ENCODE peak calls at places on chromosomes 12 and 14, in nine cellular contexts. One of them, this sample, is unnamed.

GRCh38 chr14:64502476-64503183 is 1.0 kb downstream of the ZBTB25 start:
- DNase-seq in fibroblast of mammary gland: peak
- DNase-seq in dermis blood vessel endothelial cell: peak
- DNase-seq in lower leg skin: peak
- DNase-seq in caudate nucleus: no peak
- DNase-seq in CD8-positive, alpha-beta T cell: peak
- DNase-seq in stimulated activated CD4-positive, alpha-beta T cell treated with anti-CD3 and anti-CD28 coated beads, Interleukin-1b, Interleukin-23, amount 100 ng/mL, for 1 hour: no peak
- DNase-seq in HCT116: no peak
- DNase-seq in stimulated activated CD8-positive, alpha-beta memory T cell treated with anti-CD3 and anti-CD28 coated beads, Interleukin-4, amount 100 ng/mL, for 24 hours: no peak
- DNase-seq in this sample: no peak

GRCh38 chr12:57234233-57234570 is 4.7 kb downstream of the SHMT2 start:
- DNase-seq in dermis blood vessel endothelial cell: no peak
- DNase-seq in lower leg skin: no peak
- DNase-seq in fibroblast of mammary gland: no peak
- DNase-seq in caudate nucleus: no peak
- DNase-seq in HCT116: no peak
- DNase-seq in stimulated activated CD4-positive, alpha-beta T cell treated with anti-CD3 and anti-CD28 coated beads, Interleukin-1b, Interleukin-23, amount 100 ng/mL, for 1 hour: no peak
- DNase-seq in CD8-positive, alpha-beta T cell: peak
- DNase-seq in stimulated activated CD8-positive, alpha-beta memory T cell treated with anti-CD3 and anti-CD28 coated beads, Interleukin-4, amount 100 ng/mL, for 24 hours: no peak
- DNase-seq in this sample: no peak

GRCh38 chr12:12028668-12029402 is 41.9 kb upstream of the BCL2L14 start:
- DNase-seq in HCT116: no peak
- DNase-seq in caudate nucleus: no peak
- DNase-seq in stimulated activated CD8-positive, alpha-beta memory T cell treated with anti-CD3 and anti-CD28 coated beads, Interleukin-4, amount 100 ng/mL, for 24 hours: no peak
- DNase-seq in CD8-positive, alpha-beta T cell: no peak
- DNase-seq in fibroblast of mammary gland: no peak
- DNase-seq in stimulated activated CD4-positive, alpha-beta T cell treated with anti-CD3 and anti-CD28 coated beads, Interleukin-1b, Interleukin-23, amount 100 ng/mL, for 1 hour: no peak
- DNase-seq in dermis blood vessel endothelial cell: no peak
- DNase-seq in lower leg skin: no peak
- DNase-seq in this sample: no peak

GRCh38 chr12:48119078-48119833 is at the start of gene PFKM:
- DNase-seq in lower leg skin: peak
- DNase-seq in HCT116: peak
- DNase-seq in dermis blood vessel endothelial cell: peak
- DNase-seq in fibroblast of mammary gland: peak
- DNase-seq in CD8-positive, alpha-beta T cell: peak
- DNase-seq in stimulated activated CD4-positive, alpha-beta T cell treated with anti-CD3 and anti-CD28 coated beads, Interleukin-1b, Interleukin-23, amount 100 ng/mL, for 1 hour: peak
- DNase-seq in stimulated activated CD8-positive, alpha-beta memory T cell treated with anti-CD3 and anti-CD28 coated beads, Interleukin-4, amount 100 ng/mL, for 24 hours: peak
- DNase-seq in caudate nucleus: peak
- DNase-seq in this sample: peak

GRCh38 chr12:11906284-11906935 is 164.3 kb upstream of the BCL2L14 start:
- DNase-seq in stimulated activated CD4-positive, alpha-beta T cell treated with anti-CD3 and anti-CD28 coated beads, Interleukin-1b, Interleukin-23, amount 100 ng/mL, for 1 hour: no peak
- DNase-seq in lower leg skin: no peak
- DNase-seq in stimulated activated CD8-positive, alpha-beta memory T cell treated with anti-CD3 and anti-CD28 coated beads, Interleukin-4, amount 100 ng/mL, for 24 hours: no peak
- DNase-seq in caudate nucleus: no peak
- DNase-seq in dermis blood vessel endothelial cell: no peak
- DNase-seq in fibroblast of mammary gland: peak
- DNase-seq in CD8-positive, alpha-beta T cell: no peak
- DNase-seq in HCT116: no peak
- DNase-seq in this sample: no peak

GRCh38 chr14:26709019-26709418 is 111.2 kb upstream of the NOVA1 start:
- DNase-seq in lower leg skin: no peak
- DNase-seq in CD8-positive, alpha-beta T cell: no peak
- DNase-seq in dermis blood vessel endothelial cell: no peak
- DNase-seq in caudate nucleus: no peak
- DNase-seq in HCT116: no peak
- DNase-seq in stimulated activated CD4-positive, alpha-beta T cell treated with anti-CD3 and anti-CD28 coated beads, Interleukin-1b, Interleukin-23, amount 100 ng/mL, for 1 hour: no peak
- DNase-seq in fibroblast of mammary gland: peak
- DNase-seq in stimulated activated CD8-positive, alpha-beta memory T cell treated with anti-CD3 and anti-CD28 coated beads, Interleukin-4, amount 100 ng/mL, for 24 hours: no peak
- DNase-seq in this sample: no peak

GRCh38 chr12:133120385-133121191 is 9.5 kb downstream of the ZNF891 start:
- DNase-seq in stimulated activated CD8-positive, alpha-beta memory T cell treated with anti-CD3 and anti-CD28 coated beads, Interleukin-4, amount 100 ng/mL, for 24 hours: no peak
- DNase-seq in dermis blood vessel endothelial cell: no peak
- DNase-seq in stimulated activated CD4-positive, alpha-beta T cell treated with anti-CD3 and anti-CD28 coated beads, Interleukin-1b, Interleukin-23, amount 100 ng/mL, for 1 hour: no peak
- DNase-seq in HCT116: no peak
- DNase-seq in fibroblast of mammary gland: peak
- DNase-seq in caudate nucleus: no peak
- DNase-seq in lower leg skin: no peak
- DNase-seq in CD8-positive, alpha-beta T cell: no peak
- DNase-seq in this sample: no peak

GRCh38 chr14:29240046-29240445 is 473.5 kb downstream of the FOXG1 start:
- DNase-seq in lower leg skin: no peak
- DNase-seq in HCT116: no peak
- DNase-seq in fibroblast of mammary gland: peak
- DNase-seq in CD8-positive, alpha-beta T cell: no peak
- DNase-seq in stimulated activated CD8-positive, alpha-beta memory T cell treated with anti-CD3 and anti-CD28 coated beads, Interleukin-4, amount 100 ng/mL, for 24 hours: no peak
- DNase-seq in caudate nucleus: no peak
- DNase-seq in stimulated activated CD4-positive, alpha-beta T cell treated with anti-CD3 and anti-CD28 coated beads, Interleukin-1b, Interleukin-23, amount 100 ng/mL, for 1 hour: no peak
- DNase-seq in dermis blood vessel endothelial cell: peak
- DNase-seq in this sample: peak

GRCh38 chr12:95203477-95203843 is 13.8 kb downstream of the FGD6 start:
- DNase-seq in fibroblast of mammary gland: no peak
- DNase-seq in lower leg skin: no peak
- DNase-seq in caudate nucleus: no peak
- DNase-seq in dermis blood vessel endothelial cell: peak
- DNase-seq in HCT116: no peak
- DNase-seq in stimulated activated CD8-positive, alpha-beta memory T cell treated with anti-CD3 and anti-CD28 coated beads, Interleukin-4, amount 100 ng/mL, for 24 hours: no peak
- DNase-seq in CD8-positive, alpha-beta T cell: no peak
- DNase-seq in stimulated activated CD4-positive, alpha-beta T cell treated with anti-CD3 and anti-CD28 coated beads, Interleukin-1b, Interleukin-23, amount 100 ng/mL, for 1 hour: no peak
- DNase-seq in this sample: no peak

GRCh38 chr12:55624056-55624455 is 12.6 kb upstream of the OR10P1 start:
- DNase-seq in caudate nucleus: no peak
- DNase-seq in fibroblast of mammary gland: peak
- DNase-seq in CD8-positive, alpha-beta T cell: no peak
- DNase-seq in HCT116: no peak
- DNase-seq in dermis blood vessel endothelial cell: no peak
- DNase-seq in lower leg skin: no peak
- DNase-seq in stimulated activated CD4-positive, alpha-beta T cell treated with anti-CD3 and anti-CD28 coated beads, Interleukin-1b, Interleukin-23, amount 100 ng/mL, for 1 hour: no peak
- DNase-seq in stimulated activated CD8-positive, alpha-beta memory T cell treated with anti-CD3 and anti-CD28 coated beads, Interleukin-4, amount 100 ng/mL, for 24 hours: no peak
- DNase-seq in this sample: no peak

GRCh38 chr14:61608245-61609142 is 86.8 kb upstream of the HIF1A start:
- DNase-seq in CD8-positive, alpha-beta T cell: no peak
- DNase-seq in stimulated activated CD8-positive, alpha-beta memory T cell treated with anti-CD3 and anti-CD28 coated beads, Interleukin-4, amount 100 ng/mL, for 24 hours: no peak
- DNase-seq in fibroblast of mammary gland: peak
- DNase-seq in lower leg skin: no peak
- DNase-seq in HCT116: no peak
- DNase-seq in stimulated activated CD4-positive, alpha-beta T cell treated with anti-CD3 and anti-CD28 coated beads, Interleukin-1b, Interleukin-23, amount 100 ng/mL, for 1 hour: no peak
- DNase-seq in dermis blood vessel endothelial cell: peak
- DNase-seq in caudate nucleus: no peak
- DNase-seq in this sample: peak

GRCh38 chr14:60652674-60653387 is 3.6 kb upstream of the SIX1 start:
- DNase-seq in fibroblast of mammary gland: no peak
- DNase-seq in HCT116: no peak
- DNase-seq in lower leg skin: no peak
- DNase-seq in dermis blood vessel endothelial cell: no peak
- DNase-seq in stimulated activated CD4-positive, alpha-beta T cell treated with anti-CD3 and anti-CD28 coated beads, Interleukin-1b, Interleukin-23, amount 100 ng/mL, for 1 hour: no peak
- DNase-seq in caudate nucleus: no peak
- DNase-seq in CD8-positive, alpha-beta T cell: no peak
- DNase-seq in stimulated activated CD8-positive, alpha-beta memory T cell treated with anti-CD3 and anti-CD28 coated beads, Interleukin-4, amount 100 ng/mL, for 24 hours: no peak
- DNase-seq in this sample: no peak

GRCh38 chr14:89304972-89305703 is 111.9 kb downstream of the FOXN3 start:
- DNase-seq in caudate nucleus: no peak
- DNase-seq in stimulated activated CD4-positive, alpha-beta T cell treated with anti-CD3 and anti-CD28 coated beads, Interleukin-1b, Interleukin-23, amount 100 ng/mL, for 1 hour: no peak
- DNase-seq in HCT116: no peak
- DNase-seq in dermis blood vessel endothelial cell: peak
- DNase-seq in stimulated activated CD8-positive, alpha-beta memory T cell treated with anti-CD3 and anti-CD28 coated beads, Interleukin-4, amount 100 ng/mL, for 24 hours: no peak
- DNase-seq in fibroblast of mammary gland: peak
- DNase-seq in CD8-positive, alpha-beta T cell: no peak
- DNase-seq in lower leg skin: no peak
- DNase-seq in this sample: peak

GRCh38 chr12:124870515-124870914 is 6.9 kb upstream of the SCARB1 start:
- DNase-seq in dermis blood vessel endothelial cell: no peak
- DNase-seq in stimulated activated CD8-positive, alpha-beta memory T cell treated with anti-CD3 and anti-CD28 coated beads, Interleukin-4, amount 100 ng/mL, for 24 hours: no peak
- DNase-seq in HCT116: no peak
- DNase-seq in stimulated activated CD4-positive, alpha-beta T cell treated with anti-CD3 and anti-CD28 coated beads, Interleukin-1b, Interleukin-23, amount 100 ng/mL, for 1 hour: no peak
- DNase-seq in lower leg skin: no peak
- DNase-seq in CD8-positive, alpha-beta T cell: no peak
- DNase-seq in fibroblast of mammary gland: no peak
- DNase-seq in caudate nucleus: no peak
- DNase-seq in this sample: no peak

GRCh38 chr12:113727651-113728061 is 238.5 kb downstream of the RBM19 start:
- DNase-seq in stimulated activated CD8-positive, alpha-beta memory T cell treated with anti-CD3 and anti-CD28 coated beads, Interleukin-4, amount 100 ng/mL, for 24 hours: no peak
- DNase-seq in HCT116: peak
- DNase-seq in lower leg skin: no peak
- DNase-seq in CD8-positive, alpha-beta T cell: no peak
- DNase-seq in caudate nucleus: no peak
- DNase-seq in fibroblast of mammary gland: peak
- DNase-seq in dermis blood vessel endothelial cell: no peak
- DNase-seq in stimulated activated CD4-positive, alpha-beta T cell treated with anti-CD3 and anti-CD28 coated beads, Interleukin-1b, Interleukin-23, amount 100 ng/mL, for 1 hour: no peak
- DNase-seq in this sample: no peak

GRCh38 chr12:108301346-108301745 is 37.8 kb downstream of the CMKLR1 start:
- DNase-seq in caudate nucleus: no peak
- DNase-seq in stimulated activated CD8-positive, alpha-beta memory T cell treated with anti-CD3 and anti-CD28 coated beads, Interleukin-4, amount 100 ng/mL, for 24 hours: no peak
- DNase-seq in dermis blood vessel endothelial cell: no peak
- DNase-seq in HCT116: no peak
- DNase-seq in lower leg skin: no peak
- DNase-seq in CD8-positive, alpha-beta T cell: no peak
- DNase-seq in stimulated activated CD4-positive, alpha-beta T cell treated with anti-CD3 and anti-CD28 coated beads, Interleukin-1b, Interleukin-23, amount 100 ng/mL, for 1 hour: no peak
- DNase-seq in fibroblast of mammary gland: no peak
- DNase-seq in this sample: no peak

GRCh38 chr14:38124496-38124895 is 83.2 kb upstream of the SSTR1 start:
- DNase-seq in stimulated activated CD8-positive, alpha-beta memory T cell treated with anti-CD3 and anti-CD28 coated beads, Interleukin-4, amount 100 ng/mL, for 24 hours: no peak
- DNase-seq in lower leg skin: no peak
- DNase-seq in dermis blood vessel endothelial cell: no peak
- DNase-seq in CD8-positive, alpha-beta T cell: no peak
- DNase-seq in HCT116: no peak
- DNase-seq in stimulated activated CD4-positive, alpha-beta T cell treated with anti-CD3 and anti-CD28 coated beads, Interleukin-1b, Interleukin-23, amount 100 ng/mL, for 1 hour: no peak
- DNase-seq in caudate nucleus: no peak
- DNase-seq in fibroblast of mammary gland: no peak
- DNase-seq in this sample: no peak

GRCh38 chr14:92960706-92961566 is 38.0 kb downstream of the CHGA start:
- DNase-seq in caudate nucleus: no peak
- DNase-seq in lower leg skin: no peak
- DNase-seq in stimulated activated CD4-positive, alpha-beta T cell treated with anti-CD3 and anti-CD28 coated beads, Interleukin-1b, Interleukin-23, amount 100 ng/mL, for 1 hour: no peak
- DNase-seq in CD8-positive, alpha-beta T cell: no peak
- DNase-seq in dermis blood vessel endothelial cell: peak
- DNase-seq in HCT116: peak
- DNase-seq in stimulated activated CD8-positive, alpha-beta memory T cell treated with anti-CD3 and anti-CD28 coated beads, Interleukin-4, amount 100 ng/mL, for 24 hours: no peak
- DNase-seq in fibroblast of mammary gland: peak
- DNase-seq in this sample: no peak

GRCh38 chr12:96522283-96522682 is 32.9 kb downstream of the CFAP54 start:
- DNase-seq in HCT116: no peak
- DNase-seq in CD8-positive, alpha-beta T cell: no peak
- DNase-seq in caudate nucleus: no peak
- DNase-seq in dermis blood vessel endothelial cell: no peak
- DNase-seq in fibroblast of mammary gland: no peak
- DNase-seq in stimulated activated CD4-positive, alpha-beta T cell treated with anti-CD3 and anti-CD28 coated beads, Interleukin-1b, Interleukin-23, amount 100 ng/mL, for 1 hour: no peak
- DNase-seq in stimulated activated CD8-positive, alpha-beta memory T cell treated with anti-CD3 and anti-CD28 coated beads, Interleukin-4, amount 100 ng/mL, for 24 hours: no peak
- DNase-seq in lower leg skin: no peak
- DNase-seq in this sample: no peak

GRCh38 chr12:62963642-62964041 is 28.7 kb upstream of the PPM1H start:
- DNase-seq in HCT116: no peak
- DNase-seq in lower leg skin: no peak
- DNase-seq in CD8-positive, alpha-beta T cell: no peak
- DNase-seq in fibroblast of mammary gland: no peak
- DNase-seq in stimulated activated CD4-positive, alpha-beta T cell treated with anti-CD3 and anti-CD28 coated beads, Interleukin-1b, Interleukin-23, amount 100 ng/mL, for 1 hour: no peak
- DNase-seq in stimulated activated CD8-positive, alpha-beta memory T cell treated with anti-CD3 and anti-CD28 coated beads, Interleukin-4, amount 100 ng/mL, for 24 hours: no peak
- DNase-seq in caudate nucleus: no peak
- DNase-seq in dermis blood vessel endothelial cell: no peak
- DNase-seq in this sample: no peak

GRCh38 chr14:72588521-72588920 is 305.4 kb downstream of the DPF3 start:
- DNase-seq in stimulated activated CD8-positive, alpha-beta memory T cell treated with anti-CD3 and anti-CD28 coated beads, Interleukin-4, amount 100 ng/mL, for 24 hours: no peak
- DNase-seq in stimulated activated CD4-positive, alpha-beta T cell treated with anti-CD3 and anti-CD28 coated beads, Interleukin-1b, Interleukin-23, amount 100 ng/mL, for 1 hour: no peak
- DNase-seq in fibroblast of mammary gland: no peak
- DNase-seq in HCT116: no peak
- DNase-seq in dermis blood vessel endothelial cell: no peak
- DNase-seq in caudate nucleus: no peak
- DNase-seq in CD8-positive, alpha-beta T cell: no peak
- DNase-seq in lower leg skin: no peak
- DNase-seq in this sample: no peak

GRCh38 chr14:20812576-20812975 is 9.9 kb upstream of the RNASE1 start:
- DNase-seq in stimulated activated CD8-positive, alpha-beta memory T cell treated with anti-CD3 and anti-CD28 coated beads, Interleukin-4, amount 100 ng/mL, for 24 hours: no peak
- DNase-seq in fibroblast of mammary gland: no peak
- DNase-seq in dermis blood vessel endothelial cell: no peak
- DNase-seq in HCT116: no peak
- DNase-seq in stimulated activated CD4-positive, alpha-beta T cell treated with anti-CD3 and anti-CD28 coated beads, Interleukin-1b, Interleukin-23, amount 100 ng/mL, for 1 hour: no peak
- DNase-seq in lower leg skin: no peak
- DNase-seq in caudate nucleus: no peak
- DNase-seq in CD8-positive, alpha-beta T cell: no peak
- DNase-seq in this sample: no peak

GRCh38 chr12:105466231-105466900 is 135.9 kb downstream of the C12orf75 start:
- DNase-seq in fibroblast of mammary gland: no peak
- DNase-seq in lower leg skin: no peak
- DNase-seq in dermis blood vessel endothelial cell: peak
- DNase-seq in stimulated activated CD4-positive, alpha-beta T cell treated with anti-CD3 and anti-CD28 coated beads, Interleukin-1b, Interleukin-23, amount 100 ng/mL, for 1 hour: no peak
- DNase-seq in HCT116: no peak
- DNase-seq in CD8-positive, alpha-beta T cell: no peak
- DNase-seq in stimulated activated CD8-positive, alpha-beta memory T cell treated with anti-CD3 and anti-CD28 coated beads, Interleukin-4, amount 100 ng/mL, for 24 hours: no peak
- DNase-seq in caudate nucleus: no peak
- DNase-seq in this sample: no peak

GRCh38 chr12:27331299-27331926 is 1.2 kb upstream of the BMAL2 start:
- DNase-seq in stimulated activated CD8-positive, alpha-beta memory T cell treated with anti-CD3 and anti-CD28 coated beads, Interleukin-4, amount 100 ng/mL, for 24 hours: no peak
- DNase-seq in CD8-positive, alpha-beta T cell: no peak
- DNase-seq in lower leg skin: no peak
- DNase-seq in HCT116: peak
- DNase-seq in stimulated activated CD4-positive, alpha-beta T cell treated with anti-CD3 and anti-CD28 coated beads, Interleukin-1b, Interleukin-23, amount 100 ng/mL, for 1 hour: no peak
- DNase-seq in caudate nucleus: no peak
- DNase-seq in fibroblast of mammary gland: peak
- DNase-seq in dermis blood vessel endothelial cell: peak
- DNase-seq in this sample: no peak

GRCh38 chr14:93967637-93968250 is 8.6 kb downstream of the ASB2 start:
- DNase-seq in fibroblast of mammary gland: no peak
- DNase-seq in stimulated activated CD4-positive, alpha-beta T cell treated with anti-CD3 and anti-CD28 coated beads, Interleukin-1b, Interleukin-23, amount 100 ng/mL, for 1 hour: no peak
- DNase-seq in dermis blood vessel endothelial cell: no peak
- DNase-seq in CD8-positive, alpha-beta T cell: no peak
- DNase-seq in lower leg skin: no peak
- DNase-seq in HCT116: no peak
- DNase-seq in caudate nucleus: no peak
- DNase-seq in stimulated activated CD8-positive, alpha-beta memory T cell treated with anti-CD3 and anti-CD28 coated beads, Interleukin-4, amount 100 ng/mL, for 24 hours: no peak
- DNase-seq in this sample: no peak

GRCh38 chr12:55955344-55955743 is 10.5 kb downstream of the PMEL start:
- DNase-seq in caudate nucleus: no peak
- DNase-seq in stimulated activated CD8-positive, alpha-beta memory T cell treated with anti-CD3 and anti-CD28 coated beads, Interleukin-4, amount 100 ng/mL, for 24 hours: no peak
- DNase-seq in CD8-positive, alpha-beta T cell: no peak
- DNase-seq in HCT116: no peak
- DNase-seq in lower leg skin: no peak
- DNase-seq in fibroblast of mammary gland: no peak
- DNase-seq in dermis blood vessel endothelial cell: no peak
- DNase-seq in stimulated activated CD4-positive, alpha-beta T cell treated with anti-CD3 and anti-CD28 coated beads, Interleukin-1b, Interleukin-23, amount 100 ng/mL, for 1 hour: no peak
- DNase-seq in this sample: no peak

GRCh38 chr14:33230016-33230415 is 291.3 kb downstream of the NPAS3 start:
- DNase-seq in lower leg skin: no peak
- DNase-seq in fibroblast of mammary gland: no peak
- DNase-seq in HCT116: no peak
- DNase-seq in stimulated activated CD4-positive, alpha-beta T cell treated with anti-CD3 and anti-CD28 coated beads, Interleukin-1b, Interleukin-23, amount 100 ng/mL, for 1 hour: no peak
- DNase-seq in CD8-positive, alpha-beta T cell: no peak
- DNase-seq in dermis blood vessel endothelial cell: no peak
- DNase-seq in caudate nucleus: no peak
- DNase-seq in stimulated activated CD8-positive, alpha-beta memory T cell treated with anti-CD3 and anti-CD28 coated beads, Interleukin-4, amount 100 ng/mL, for 24 hours: no peak
- DNase-seq in this sample: no peak

GRCh38 chr14:92207012-92207927 is 85.5 kb downstream of the CPSF2 start:
- DNase-seq in stimulated activated CD4-positive, alpha-beta T cell treated with anti-CD3 and anti-CD28 coated beads, Interleukin-1b, Interleukin-23, amount 100 ng/mL, for 1 hour: no peak
- DNase-seq in CD8-positive, alpha-beta T cell: no peak
- DNase-seq in fibroblast of mammary gland: no peak
- DNase-seq in HCT116: no peak
- DNase-seq in dermis blood vessel endothelial cell: no peak
- DNase-seq in caudate nucleus: no peak
- DNase-seq in lower leg skin: no peak
- DNase-seq in stimulated activated CD8-positive, alpha-beta memory T cell treated with anti-CD3 and anti-CD28 coated beads, Interleukin-4, amount 100 ng/mL, for 24 hours: no peak
- DNase-seq in this sample: no peak

GRCh38 chr14:100537701-100538565 is 49.3 kb downstream of the BEGAIN start:
- DNase-seq in stimulated activated CD4-positive, alpha-beta T cell treated with anti-CD3 and anti-CD28 coated beads, Interleukin-1b, Interleukin-23, amount 100 ng/mL, for 1 hour: no peak
- DNase-seq in caudate nucleus: peak
- DNase-seq in dermis blood vessel endothelial cell: no peak
- DNase-seq in stimulated activated CD8-positive, alpha-beta memory T cell treated with anti-CD3 and anti-CD28 coated beads, Interleukin-4, amount 100 ng/mL, for 24 hours: no peak
- DNase-seq in fibroblast of mammary gland: no peak
- DNase-seq in lower leg skin: no peak
- DNase-seq in CD8-positive, alpha-beta T cell: no peak
- DNase-seq in HCT116: no peak
- DNase-seq in this sample: no peak

GRCh38 chr12:26651566-26652188 is 181.3 kb downstream of the ITPR2 start:
- DNase-seq in lower leg skin: no peak
- DNase-seq in caudate nucleus: no peak
- DNase-seq in dermis blood vessel endothelial cell: peak
- DNase-seq in stimulated activated CD4-positive, alpha-beta T cell treated with anti-CD3 and anti-CD28 coated beads, Interleukin-1b, Interleukin-23, amount 100 ng/mL, for 1 hour: peak
- DNase-seq in HCT116: peak
- DNase-seq in stimulated activated CD8-positive, alpha-beta memory T cell treated with anti-CD3 and anti-CD28 coated beads, Interleukin-4, amount 100 ng/mL, for 24 hours: no peak
- DNase-seq in fibroblast of mammary gland: peak
- DNase-seq in CD8-positive, alpha-beta T cell: no peak
- DNase-seq in this sample: peak

GRCh38 chr14:69133206-69134125 is 19.5 kb downstream of the DCAF5 start:
- DNase-seq in lower leg skin: no peak
- DNase-seq in caudate nucleus: no peak
- DNase-seq in HCT116: no peak
- DNase-seq in CD8-positive, alpha-beta T cell: no peak
- DNase-seq in stimulated activated CD4-positive, alpha-beta T cell treated with anti-CD3 and anti-CD28 coated beads, Interleukin-1b, Interleukin-23, amount 100 ng/mL, for 1 hour: no peak
- DNase-seq in dermis blood vessel endothelial cell: peak
- DNase-seq in stimulated activated CD8-positive, alpha-beta memory T cell treated with anti-CD3 and anti-CD28 coated beads, Interleukin-4, amount 100 ng/mL, for 24 hours: no peak
- DNase-seq in fibroblast of mammary gland: peak
- DNase-seq in this sample: no peak

This sample was measured in LNCaP clone FGC.